ENCODE peak calls at places on chromosomes 6 and 20, in five cellular contexts. One of them, this sample, is unnamed.

GRCh38 chr6:34696189-34696738 is 303 bp downstream of the ILRUN start:
- DNase-seq in HS-5: no peak
- DNase-seq in non-pigmented ciliary epithelial cell: no peak
- DNase-seq in T-helper 17 cell: no peak
- DNase-seq in stimulated activated CD4-positive, alpha-beta T cell treated with anti-CD3 and anti-CD28 coated beads, Interleukin-1b, Interleukin-23, amount 100 ng/mL, for 1 hour: no peak
- DNase-seq in this sample: no peak

GRCh38 chr20:33697129-33697528 is 10.9 kb upstream of the E2F1 start:
- DNase-seq in stimulated activated CD4-positive, alpha-beta T cell treated with anti-CD3 and anti-CD28 coated beads, Interleukin-1b, Interleukin-23, amount 100 ng/mL, for 1 hour: no peak
- DNase-seq in non-pigmented ciliary epithelial cell: no peak
- DNase-seq in T-helper 17 cell: no peak
- DNase-seq in HS-5: no peak
- DNase-seq in this sample: no peak

GRCh38 chr20:10076126-10077080 is 41.6 kb downstream of the ANKEF1 start:
- DNase-seq in T-helper 17 cell: no peak
- DNase-seq in stimulated activated CD4-positive, alpha-beta T cell treated with anti-CD3 and anti-CD28 coated beads, Interleukin-1b, Interleukin-23, amount 100 ng/mL, for 1 hour: no peak
- DNase-seq in HS-5: no peak
- DNase-seq in non-pigmented ciliary epithelial cell: no peak
- DNase-seq in this sample: no peak

GRCh38 chr6:144036064-144036873 is 28.2 kb upstream of the PLAGL1 start:
- DNase-seq in stimulated activated CD4-positive, alpha-beta T cell treated with anti-CD3 and anti-CD28 coated beads, Interleukin-1b, Interleukin-23, amount 100 ng/mL, for 1 hour: no peak
- DNase-seq in non-pigmented ciliary epithelial cell: no peak
- DNase-seq in HS-5: no peak
- DNase-seq in T-helper 17 cell: no peak
- DNase-seq in this sample: no peak

GRCh38 chr6:71510057-71510713 is 221.6 kb downstream of the OGFRL1 start:
- DNase-seq in stimulated activated CD4-positive, alpha-beta T cell treated with anti-CD3 and anti-CD28 coated beads, Interleukin-1b, Interleukin-23, amount 100 ng/mL, for 1 hour: no peak
- DNase-seq in HS-5: peak
- DNase-seq in non-pigmented ciliary epithelial cell: no peak
- DNase-seq in T-helper 17 cell: no peak
- DNase-seq in this sample: no peak

GRCh38 chr6:134436281-134436815 is 118.4 kb upstream of the SGK1 start:
- DNase-seq in stimulated activated CD4-positive, alpha-beta T cell treated with anti-CD3 and anti-CD28 coated beads, Interleukin-1b, Interleukin-23, amount 100 ng/mL, for 1 hour: peak
- DNase-seq in non-pigmented ciliary epithelial cell: peak
- DNase-seq in HS-5: peak
- DNase-seq in T-helper 17 cell: no peak
- DNase-seq in this sample: no peak

GRCh38 chr6:129402244-129402643 is 307.7 kb downstream of the ARHGAP18 start:
- DNase-seq in non-pigmented ciliary epithelial cell: no peak
- DNase-seq in stimulated activated CD4-positive, alpha-beta T cell treated with anti-CD3 and anti-CD28 coated beads, Interleukin-1b, Interleukin-23, amount 100 ng/mL, for 1 hour: no peak
- DNase-seq in T-helper 17 cell: no peak
- DNase-seq in HS-5: no peak
- DNase-seq in this sample: no peak

GRCh38 chr6:29602564-29603361 is 17.8 kb downstream of the OR2H2 start:
- DNase-seq in non-pigmented ciliary epithelial cell: no peak
- DNase-seq in T-helper 17 cell: no peak
- DNase-seq in stimulated activated CD4-positive, alpha-beta T cell treated with anti-CD3 and anti-CD28 coated beads, Interleukin-1b, Interleukin-23, amount 100 ng/mL, for 1 hour: no peak
- DNase-seq in HS-5: no peak
- DNase-seq in this sample: no peak

GRCh38 chr6:6593876-6594275 is 5.4 kb downstream of the LY86 start:
- DNase-seq in stimulated activated CD4-positive, alpha-beta T cell treated with anti-CD3 and anti-CD28 coated beads, Interleukin-1b, Interleukin-23, amount 100 ng/mL, for 1 hour: no peak
- DNase-seq in non-pigmented ciliary epithelial cell: no peak
- DNase-seq in T-helper 17 cell: no peak
- DNase-seq in HS-5: no peak
- DNase-seq in this sample: no peak

GRCh38 chr20:18805881-18806280 is 7.7 kb upstream of the SCP2D1 start:
- DNase-seq in T-helper 17 cell: no peak
- DNase-seq in stimulated activated CD4-positive, alpha-beta T cell treated with anti-CD3 and anti-CD28 coated beads, Interleukin-1b, Interleukin-23, amount 100 ng/mL, for 1 hour: no peak
- DNase-seq in HS-5: peak
- DNase-seq in non-pigmented ciliary epithelial cell: no peak
- DNase-seq in this sample: no peak

GRCh38 chr6:25086500-25087091 is 150.8 kb upstream of the RIPOR2 start:
- DNase-seq in T-helper 17 cell: no peak
- DNase-seq in HS-5: no peak
- DNase-seq in non-pigmented ciliary epithelial cell: no peak
- DNase-seq in stimulated activated CD4-positive, alpha-beta T cell treated with anti-CD3 and anti-CD28 coated beads, Interleukin-1b, Interleukin-23, amount 100 ng/mL, for 1 hour: no peak
- DNase-seq in this sample: no peak

GRCh38 chr6:15623282-15624116 is 39.3 kb downstream of the DTNBP1 start:
- DNase-seq in T-helper 17 cell: no peak
- DNase-seq in non-pigmented ciliary epithelial cell: no peak
- DNase-seq in stimulated activated CD4-positive, alpha-beta T cell treated with anti-CD3 and anti-CD28 coated beads, Interleukin-1b, Interleukin-23, amount 100 ng/mL, for 1 hour: no peak
- DNase-seq in HS-5: no peak
- DNase-seq in this sample: no peak

GRCh38 chr6:43180985-43181384 is 1.0 kb upstream of the CUL9 start:
- DNase-seq in non-pigmented ciliary epithelial cell: no peak
- DNase-seq in stimulated activated CD4-positive, alpha-beta T cell treated with anti-CD3 and anti-CD28 coated beads, Interleukin-1b, Interleukin-23, amount 100 ng/mL, for 1 hour: no peak
- DNase-seq in T-helper 17 cell: no peak
- DNase-seq in HS-5: no peak
- DNase-seq in this sample: no peak

GRCh38 chr6:166566026-166567011 is 20.2 kb downstream of the RAMACL start:
- DNase-seq in non-pigmented ciliary epithelial cell: no peak
- DNase-seq in T-helper 17 cell: no peak
- DNase-seq in HS-5: no peak
- DNase-seq in stimulated activated CD4-positive, alpha-beta T cell treated with anti-CD3 and anti-CD28 coated beads, Interleukin-1b, Interleukin-23, amount 100 ng/mL, for 1 hour: no peak
- DNase-seq in this sample: no peak

GRCh38 chr6:126657556-126658129 is 317.7 kb downstream of the CENPW start:
- DNase-seq in stimulated activated CD4-positive, alpha-beta T cell treated with anti-CD3 and anti-CD28 coated beads, Interleukin-1b, Interleukin-23, amount 100 ng/mL, for 1 hour: no peak
- DNase-seq in T-helper 17 cell: no peak
- DNase-seq in non-pigmented ciliary epithelial cell: peak
- DNase-seq in HS-5: no peak
- DNase-seq in this sample: no peak

GRCh38 chr6:107870379-107870778 is 46.3 kb upstream of the SCML4 start:
- DNase-seq in T-helper 17 cell: no peak
- DNase-seq in stimulated activated CD4-positive, alpha-beta T cell treated with anti-CD3 and anti-CD28 coated beads, Interleukin-1b, Interleukin-23, amount 100 ng/mL, for 1 hour: no peak
- DNase-seq in non-pigmented ciliary epithelial cell: peak
- DNase-seq in HS-5: no peak
- DNase-seq in this sample: no peak

GRCh38 chr6:117477988-117478852 is 4.3 kb upstream of the DCBLD1 start:
- DNase-seq in non-pigmented ciliary epithelial cell: no peak
- DNase-seq in stimulated activated CD4-positive, alpha-beta T cell treated with anti-CD3 and anti-CD28 coated beads, Interleukin-1b, Interleukin-23, amount 100 ng/mL, for 1 hour: no peak
- DNase-seq in HS-5: no peak
- DNase-seq in T-helper 17 cell: no peak
- DNase-seq in this sample: no peak

GRCh38 chr20:60255866-60256265 is 297.6 kb downstream of the CDH26 start:
- DNase-seq in T-helper 17 cell: no peak
- DNase-seq in stimulated activated CD4-positive, alpha-beta T cell treated with anti-CD3 and anti-CD28 coated beads, Interleukin-1b, Interleukin-23, amount 100 ng/mL, for 1 hour: no peak
- DNase-seq in non-pigmented ciliary epithelial cell: no peak
- DNase-seq in HS-5: no peak
- DNase-seq in this sample: no peak

GRCh38 chr6:55089325-55089724 is 85.0 kb upstream of the HCRTR2 start:
- DNase-seq in non-pigmented ciliary epithelial cell: no peak
- DNase-seq in stimulated activated CD4-positive, alpha-beta T cell treated with anti-CD3 and anti-CD28 coated beads, Interleukin-1b, Interleukin-23, amount 100 ng/mL, for 1 hour: no peak
- DNase-seq in HS-5: no peak
- DNase-seq in T-helper 17 cell: no peak
- DNase-seq in this sample: no peak

GRCh38 chr6:14635933-14636599 is 518.5 kb downstream of the CD83 start:
- DNase-seq in stimulated activated CD4-positive, alpha-beta T cell treated with anti-CD3 and anti-CD28 coated beads, Interleukin-1b, Interleukin-23, amount 100 ng/mL, for 1 hour: no peak
- DNase-seq in HS-5: no peak
- DNase-seq in non-pigmented ciliary epithelial cell: no peak
- DNase-seq in T-helper 17 cell: no peak
- DNase-seq in this sample: no peak

GRCh38 chr6:14732845-14733757 is 512.8 kb upstream of the JARID2 start:
- DNase-seq in HS-5: no peak
- DNase-seq in stimulated activated CD4-positive, alpha-beta T cell treated with anti-CD3 and anti-CD28 coated beads, Interleukin-1b, Interleukin-23, amount 100 ng/mL, for 1 hour: no peak
- DNase-seq in T-helper 17 cell: no peak
- DNase-seq in non-pigmented ciliary epithelial cell: no peak
- DNase-seq in this sample: no peak

GRCh38 chr6:31883699-31884098 is 4.9 kb upstream of the SLC44A4 start:
- DNase-seq in non-pigmented ciliary epithelial cell: no peak
- DNase-seq in HS-5: no peak
- DNase-seq in stimulated activated CD4-positive, alpha-beta T cell treated with anti-CD3 and anti-CD28 coated beads, Interleukin-1b, Interleukin-23, amount 100 ng/mL, for 1 hour: no peak
- DNase-seq in T-helper 17 cell: no peak
- DNase-seq in this sample: no peak

GRCh38 chr6:42745083-42745637 is 743 bp downstream of the TBCC start:
- DNase-seq in T-helper 17 cell: peak
- DNase-seq in non-pigmented ciliary epithelial cell: no peak
- DNase-seq in stimulated activated CD4-positive, alpha-beta T cell treated with anti-CD3 and anti-CD28 coated beads, Interleukin-1b, Interleukin-23, amount 100 ng/mL, for 1 hour: no peak
- DNase-seq in HS-5: no peak
- DNase-seq in this sample: no peak

GRCh38 chr6:26103141-26103769 is 16.0 kb downstream of the HFE start:
- DNase-seq in HS-5: no peak
- DNase-seq in non-pigmented ciliary epithelial cell: no peak
- DNase-seq in T-helper 17 cell: no peak
- DNase-seq in stimulated activated CD4-positive, alpha-beta T cell treated with anti-CD3 and anti-CD28 coated beads, Interleukin-1b, Interleukin-23, amount 100 ng/mL, for 1 hour: no peak
- DNase-seq in this sample: no peak